ENCODE peak calls at places on chromosomes 7 and 10, in eight cellular contexts. A, H, F, R, C, E, O and L are unnamed samples.

GRCh38 chr10:84935772-84936171 is 607.4 kb downstream of the CCSER2 start:
- DNase-seq in A (no peak), H (no peak), F (no peak), R (no peak), C (no peak), E (no peak), O (no peak), L (no peak)

GRCh38 chr10:117501460-117502035 is 41.0 kb upstream of the EMX2 start:
- DNase-seq in A (no peak), H (no peak), F (no peak), R (no peak), C (peak), E (no peak), O (no peak), L (no peak)

GRCh38 chr10:251982-252582 is 116.8 kb downstream of the ZMYND11 start:
- DNase-seq in A (no peak), H (no peak), F (no peak), R (no peak), C (no peak), E (no peak), O (no peak), L (no peak)

GRCh38 chr7:112743811-112744210 is 46.4 kb downstream of the TMEM168 start:
- DNase-seq in A (no peak), H (no peak), F (no peak), R (no peak), C (no peak), E (no peak), O (peak), L (no peak)

GRCh38 chr7:112789453-112789823 is 755 bp downstream of the TMEM168 start:
- DNase-seq in A (no peak), H (no peak), F (peak), R (no peak), C (no peak), E (no peak), O (no peak), L (no peak)

GRCh38 chr7:132161231-132161915 is 414.9 kb downstream of the PLXNA4 start:
- DNase-seq in A (no peak), H (no peak), F (no peak), R (no peak), C (peak), E (peak), O (no peak), L (no peak)

GRCh38 chr10:14244147-14244546 is 86.6 kb downstream of the FRMD4A start:
- DNase-seq in A (no peak), H (no peak), F (no peak), R (no peak), C (no peak), E (no peak), O (no peak), L (no peak)

GRCh38 chr7:29122081-29122480 is 24.3 kb downstream of the CPVL start:
- DNase-seq in A (no peak), H (no peak), F (no peak), R (no peak), C (no peak), E (no peak), O (no peak), L (no peak)

GRCh38 chr7:4074407-4074806 is 607.7 kb upstream of the FOXK1 start:
- DNase-seq in A (no peak), H (no peak), F (no peak), R (no peak), C (no peak), E (no peak), O (no peak), L (no peak)

GRCh38 chr7:131586259-131586658 is 29.8 kb upstream of the PODXL start:
- DNase-seq in A (no peak), H (no peak), F (no peak), R (no peak), C (no peak), E (no peak), O (no peak), L (no peak)

GRCh38 chr10:87861566-87861952 is 1.8 kb downstream of the KLLN start:
- DNase-seq in A (peak), H (no peak), F (peak), R (peak), C (peak), E (peak), O (peak), L (no peak)

GRCh38 chr10:79390057-79390456 is 42.8 kb downstream of the PPIF start:
- DNase-seq in A (no peak), H (no peak), F (no peak), R (no peak), C (no peak), E (no peak), O (no peak), L (no peak)

GRCh38 chr10:79392506-79393176 is 45.4 kb downstream of the PPIF start:
- DNase-seq in A (no peak), H (no peak), F (no peak), R (no peak), C (peak), E (no peak), O (no peak), L (no peak)

GRCh38 chr10:79391231-79392019 is 44.2 kb downstream of the PPIF start:
- DNase-seq in A (no peak), H (no peak), F (no peak), R (no peak), C (peak), E (peak), O (no peak), L (peak)

GRCh38 chr10:79392020-79392398 is 44.7 kb downstream of the PPIF start:
- DNase-seq in A (no peak), H (no peak), F (no peak), R (no peak), C (peak), E (no peak), O (no peak), L (peak)

DNA sequence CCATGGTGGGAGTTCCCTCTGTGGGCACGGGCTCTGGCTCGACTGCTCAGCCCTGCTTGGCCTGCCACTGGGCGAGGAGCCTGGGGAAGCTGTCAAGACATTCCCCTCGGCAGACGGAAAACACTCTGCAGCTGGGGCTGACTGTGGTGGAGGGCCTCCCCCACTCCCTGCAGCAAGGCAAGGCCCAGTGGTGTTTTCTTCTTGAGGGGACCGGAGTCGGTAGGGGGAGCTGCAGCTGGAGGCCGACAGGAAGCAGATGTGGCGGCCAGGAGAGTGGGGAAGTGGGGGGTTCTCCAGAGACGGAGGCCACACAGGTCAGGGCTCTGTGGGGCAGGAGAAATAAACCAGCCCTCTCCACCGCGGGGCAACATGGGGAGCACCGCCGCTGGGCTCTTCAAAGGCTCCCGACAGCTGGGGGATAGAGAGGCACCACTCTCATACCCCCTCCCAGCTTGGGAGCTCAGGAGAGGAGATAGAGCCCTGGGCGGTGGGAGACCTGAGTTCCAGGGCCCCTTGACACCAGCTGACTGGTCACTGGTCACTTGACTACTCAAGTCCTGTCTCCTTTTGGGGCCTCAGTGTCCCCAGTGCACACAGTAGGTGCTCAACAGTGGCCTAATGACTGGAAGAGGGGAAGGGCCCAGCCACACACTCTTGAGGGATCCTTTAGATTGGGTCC is 43.4 kb downstream of the PPIF start:
- DNase-seq in A (no peak), H (no peak), F (no peak), R (no peak), C (peak), E (peak), O (no peak), L (peak)
- TF ChIP-seq CTCF in A (peak), H (peak), F (peak), R (no peak), C (peak), E (no peak), O (no peak), L (no peak)

DNA sequence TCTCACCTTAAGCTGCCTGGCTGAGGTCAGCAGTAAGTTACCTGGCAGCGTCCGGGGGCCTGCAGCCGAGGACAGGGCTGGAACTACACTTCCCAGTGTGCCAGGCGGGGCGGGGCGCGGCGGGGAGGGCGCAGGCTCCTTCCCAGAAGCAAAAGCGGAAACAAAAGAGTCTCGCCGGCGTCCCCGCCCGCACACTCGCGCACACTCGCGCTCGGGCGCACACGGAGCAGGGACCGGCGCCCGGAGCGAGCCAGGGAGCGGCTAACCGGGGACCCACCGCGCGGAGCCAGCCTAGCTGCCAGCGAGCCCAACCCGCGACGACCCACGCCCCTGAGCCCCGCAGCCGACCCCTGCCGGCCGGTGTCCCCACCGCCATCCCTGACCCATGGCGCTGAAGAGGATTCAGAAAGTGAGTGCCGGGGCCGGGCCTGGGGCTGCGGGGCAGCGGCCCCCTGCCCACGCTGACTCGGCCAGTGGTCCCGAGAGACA is at the start of gene UBE2D1:
- DNase-seq in A (peak), H (peak), F (peak), R (peak), C (peak), E (peak), O (peak), L (peak)
- TF ChIP-seq CTCF in A (no peak), H (no peak), F (no peak), R (peak), C (peak), E (peak), O (no peak), L (no peak)

GRCh38 chr7:116173051-116174028 is 37.0 kb upstream of the TES start:
- DNase-seq in A (peak), H (peak), F (peak), R (no peak), C (no peak), E (peak), O (peak), L (no peak)
- TF ChIP-seq CTCF in A (peak), H (peak), F (peak), R (peak), C (peak), E (peak), O (peak), L (no peak)

GRCh38 chr10:22420787-22421517 is 75.7 kb downstream of the SPAG6 start:
- DNase-seq in A (no peak), H (no peak), F (no peak), R (no peak), C (no peak), E (peak), O (no peak), L (no peak)
- TF ChIP-seq CTCF in A (peak), H (peak), F (peak), R (no peak), C (peak), E (no peak), O (peak), L (no peak)

DNA sequence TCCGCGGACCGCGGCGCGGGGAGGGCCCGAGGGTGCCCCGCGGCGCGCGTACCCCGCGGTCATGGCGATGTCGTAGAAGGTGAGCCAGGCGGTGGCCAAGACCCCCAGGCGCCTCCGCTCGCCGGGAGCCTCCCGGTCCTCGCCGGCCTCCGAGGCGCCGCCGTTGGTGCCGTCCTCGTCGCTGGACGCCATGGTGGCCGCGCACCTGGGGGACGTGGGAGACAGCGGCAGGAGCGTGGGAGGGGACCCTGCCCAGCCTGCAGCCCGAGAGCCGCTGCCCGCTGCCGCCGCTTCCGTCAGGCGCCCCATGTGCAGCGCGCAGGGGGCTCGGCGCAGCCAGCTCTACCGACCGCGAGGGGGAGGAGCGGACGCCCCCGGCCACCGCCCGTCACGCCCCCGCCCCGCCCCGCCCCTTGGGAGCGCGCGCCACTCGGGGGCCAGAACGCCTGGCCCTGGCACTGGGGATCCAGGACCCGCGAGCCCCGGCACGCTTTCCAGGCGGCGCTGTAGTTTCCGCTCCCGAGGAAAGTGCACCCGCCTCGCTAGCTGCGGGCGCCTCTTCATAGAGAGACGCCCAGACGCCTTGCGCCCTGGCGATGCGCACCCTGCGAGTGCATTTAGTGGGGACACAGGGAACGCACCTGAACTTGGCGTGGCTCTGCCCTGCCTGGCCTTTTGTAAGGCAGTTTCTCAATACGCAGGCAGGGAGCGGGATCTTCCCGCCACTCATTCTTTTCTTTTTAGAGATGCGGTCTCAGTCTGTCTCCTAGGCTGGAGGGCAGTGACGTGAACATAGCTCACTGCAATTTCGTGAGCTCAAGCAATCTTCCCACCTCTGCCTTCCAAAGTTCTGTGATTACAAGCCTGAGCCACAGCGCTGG is at the start of gene HACD1:
- DNase-seq in A (peak), H (peak), F (peak), R (peak), C (peak), E (peak), O (no peak), L (peak)
- TF ChIP-seq CTCF in A (no peak), H (peak), F (no peak), R (peak), C (peak), E (no peak), O (peak), L (no peak)